ENCODE peak calls at places on chromosomes 4 and X, in eight cellular contexts. B is GM12878, W is K562, Y is fibroblast of lung, M is colonic mucosa, X is neuronal stem cell, C is H9, U is IMR-90. S is an unnamed sample.

GRCh38 chrX:65017464-65017863 is 41.2 kb upstream of the ZC4H2 start:
- DNase-seq in X (no peak), U (no peak), C (no peak), B (no peak), W (no peak), Y (no peak), M (no peak), S (no peak)

GRCh38 chr4:25862411-25863346 is at the start of gene SEL1L3:
- DNase-seq in B (no peak), Y (no peak), X (peak), C (peak), W (peak), M (peak), U (no peak), S (peak)

GRCh38 chrX:103376118-103376978 is at the start of gene BEX3:
- DNase-seq in C (peak), M (peak), X (no peak), Y (peak), B (no peak), U (peak), W (no peak), S (peak)

GRCh38 chr4:170005472-170005871 is 20.7 kb downstream of the MFAP3L start:
- DNase-seq in C (no peak), U (no peak), Y (peak), W (no peak), B (no peak), X (no peak), M (no peak), S (no peak)

GRCh38 chr4:165355900-165356300 is 22.9 kb upstream of the CPE start:
- DNase-seq in B (no peak), M (no peak), Y (peak), C (peak), U (peak), X (peak), W (peak), S (peak)

GRCh38 chr4:185717018-185717726 is 94.8 kb downstream of the SORBS2 start:
- DNase-seq in W (peak), Y (no peak), U (no peak), B (no peak), X (no peak), M (no peak), C (no peak), S (no peak)

GRCh38 chr4:168480991-168481588 is 798 bp upstream of the DDX60L start:
- DNase-seq in M (peak), Y (peak), X (no peak), B (peak), C (no peak), W (peak), U (peak), S (peak)

GRCh38 chr4:149891381-149891780 is 75.7 kb upstream of the IQCM start:
- DNase-seq in W (no peak), B (no peak), M (no peak), C (no peak), Y (peak), U (no peak), X (no peak), S (no peak)

GRCh38 chr4:146095091-146095690 is 80.3 kb upstream of the LSM6 start:
- DNase-seq in X (peak), C (no peak), Y (peak), B (no peak), M (peak), W (peak), U (peak), S (peak)

GRCh38 chrX:11867610-11868345 is 109.7 kb downstream of the MSL3 start:
- DNase-seq in X (no peak), Y (no peak), W (peak), B (no peak), M (no peak), C (no peak), U (no peak), S (no peak)

GRCh38 chr4:22179124-22179874 is 230.7 kb upstream of the KCNIP4 start:
- DNase-seq in C (no peak), W (no peak), U (peak), Y (peak), B (no peak), M (no peak), X (no peak), S (no peak)

GRCh38 chr4:568962-569361 is 7.1 kb downstream of the TMEM271 start:
- DNase-seq in C (no peak), W (no peak), M (no peak), B (no peak), U (no peak), X (no peak), Y (no peak), S (no peak)

GRCh38 chrX:46327229-46328081 is 217.8 kb downstream of the ZNF674 start:
- DNase-seq in C (peak), W (no peak), U (no peak), B (no peak), M (peak), Y (peak), X (peak), S (no peak)

GRCh38 chr4:130257271-130257670 is 1161.3 kb downstream of the C4orf33 start:
- DNase-seq in U (peak), W (no peak), X (no peak), B (no peak), M (no peak), C (no peak), Y (peak), S (no peak)

GRCh38 chrX:71607488-71607887 is 10.8 kb downstream of the CXCR3 start:
- DNase-seq in U (no peak), B (no peak), C (no peak), W (no peak), Y (no peak), X (no peak), M (no peak), S (no peak)

GRCh38 chr4:98720871-98721480 is 62.6 kb upstream of the TSPAN5 start:
- DNase-seq in B (no peak), X (no peak), W (no peak), U (peak), M (no peak), Y (peak), C (no peak), S (no peak)

GRCh38 chrX:42247241-42247640 is 323.9 kb upstream of the CASK start:
- DNase-seq in X (no peak), B (no peak), Y (peak), U (peak), M (no peak), C (no peak), W (no peak), S (no peak)

GRCh38 chr4:6684656-6685055 is 9.0 kb upstream of the S100P start:
- DNase-seq in C (no peak), W (no peak), U (no peak), B (no peak), M (no peak), X (no peak), Y (no peak), S (no peak)

GRCh38 chrX:28550331-28550872 is 36.8 kb upstream of the IL1RAPL1 start:
- DNase-seq in C (no peak), U (no peak), Y (no peak), B (no peak), M (no peak), X (no peak), W (no peak), S (peak)

GRCh38 chr4:82124365-82124764 is 249.4 kb downstream of the HNRNPD start:
- DNase-seq in C (no peak), M (no peak), B (no peak), X (no peak), Y (no peak), U (no peak), W (peak), S (no peak)

GRCh38 chr4:127781303-127782024 is 658 bp upstream of the HSPA4L start:
- DNase-seq in Y (peak), W (no peak), M (no peak), B (no peak), C (no peak), U (peak), X (peak), S (peak)

GRCh38 chr4:53889335-53890084 is 174.9 kb downstream of the CHIC2 start:
- DNase-seq in B (no peak), X (no peak), C (no peak), Y (peak), M (no peak), U (peak), W (no peak), S (peak)

GRCh38 chrX:154409222-154409871 is at the start of gene DNASE1L1:
- DNase-seq in U (peak), Y (peak), W (peak), B (no peak), M (peak), C (peak), X (peak), S (no peak)

GRCh38 chr4:185915271-185915670 is 103.3 kb upstream of the SORBS2 start:
- DNase-seq in M (no peak), U (no peak), Y (no peak), W (no peak), B (no peak), C (no peak), X (no peak), S (no peak)

GRCh38 chr4:151678048-151678853 is 82.6 kb downstream of the GATB start:
- DNase-seq in W (no peak), X (no peak), C (no peak), M (no peak), Y (no peak), B (no peak), U (no peak), S (peak)

GRCh38 chr4:105274090-105274489 is 127.4 kb downstream of the TET2 start:
- DNase-seq in M (no peak), B (no peak), C (no peak), W (no peak), Y (no peak), X (no peak), U (no peak), S (no peak)

GRCh38 chrX:47523297-47523696 is 37.7 kb upstream of the ARAF start:
- DNase-seq in X (peak), C (peak), B (no peak), U (peak), W (peak), M (peak), Y (peak), S (peak)

GRCh38 chr4:156983366-156983765 is 11.8 kb upstream of the PDGFC start:
- DNase-seq in C (no peak), M (no peak), U (peak), B (no peak), X (no peak), Y (no peak), W (no peak), S (no peak)

GRCh38 chr4:113844369-113844768 is 82.8 kb upstream of the CAMK2D start:
- DNase-seq in W (no peak), C (no peak), M (no peak), X (no peak), B (no peak), U (no peak), Y (no peak), S (no peak)
- H3K9ac ChIP-seq in W (no peak), C (no peak), M (no peak), X (no peak), B (no peak), U (no peak), Y (no peak), S (no peak)

GRCh38 chr4:137641554-137641953 is 109.3 kb upstream of the PCDH18 start:
- DNase-seq in Y (peak), B (no peak), W (no peak), U (no peak), X (no peak), M (no peak), C (no peak), S (no peak)
- H3K9ac ChIP-seq in Y (no peak), B (no peak), W (no peak), U (no peak), X (no peak), M (no peak), C (no peak), S (no peak)

GRCh38 chrX:87526281-87526680 is 8.7 kb downstream of the KLHL4 start:
- DNase-seq in M (no peak), C (no peak), U (no peak), X (no peak), B (no peak), Y (no peak), W (no peak), S (no peak)

GRCh38 chrX:87528487-87528886 is 10.9 kb downstream of the KLHL4 start:
- DNase-seq in X (no peak), Y (no peak), M (no peak), B (no peak), W (no peak), U (no peak), C (no peak), S (no peak)

GRCh38 chrX:87525771-87526229 is 8.2 kb downstream of the KLHL4 start:
- DNase-seq in B (no peak), W (peak), Y (peak), U (peak), M (no peak), C (no peak), X (no peak), S (no peak)
- H3K9ac ChIP-seq in B (no peak), W (no peak), Y (no peak), U (no peak), M (no peak), C (no peak), X (no peak), S (no peak)

GRCh38 chrX:38214551-38214950 is 6.1 kb downstream of the SRPX start:
- DNase-seq in C (no peak), Y (peak), U (peak), M (no peak), B (no peak), W (no peak), X (no peak), S (no peak)
- H3K9ac ChIP-seq in C (no peak), Y (no peak), U (no peak), M (no peak), B (no peak), W (no peak), X (no peak), S (peak)